ENCODE peak calls at places on chromosomes 1 and 21, in seven cellular contexts. X, M, W, S, H, V and R are unnamed samples.

GRCh38 chr1:205343431-205344009 is 13.2 kb downstream of the KLHDC8A start:
- DNase-seq in X (no peak), M (no peak), W (peak), S (peak), H (peak), V (no peak), R (no peak)

GRCh38 chr1:163697137-163697536 is 375.4 kb downstream of the NUF2 start:
- DNase-seq in X (no peak), M (no peak), W (no peak), S (no peak), H (no peak), V (no peak), R (no peak)

GRCh38 chr1:183218981-183219621 is 33.0 kb downstream of the LAMC2 start:
- DNase-seq in X (no peak), M (no peak), W (no peak), S (no peak), H (no peak), V (peak), R (peak)

GRCh38 chr1:161307230-161307768 is 2.5 kb downstream of the MPZ start:
- DNase-seq in X (no peak), M (no peak), W (no peak), S (no peak), H (no peak), V (no peak), R (peak)

GRCh38 chr1:23217421-23218115 is at the start of gene HTR1D:
- DNase-seq in X (no peak), M (no peak), W (peak), S (peak), H (peak), V (no peak), R (no peak)

GRCh38 chr1:184215274-184215925 is 163.9 kb downstream of the TSEN15 start:
- DNase-seq in X (no peak), M (no peak), W (no peak), S (no peak), H (no peak), V (no peak), R (no peak)

GRCh38 chr1:68116643-68117235 is 66.3 kb upstream of the DIRAS3 start:
- DNase-seq in X (no peak), M (peak), W (peak), S (peak), H (peak), V (no peak), R (peak)

GRCh38 chr1:171397851-171398469 is 84.0 kb downstream of the FMO4 start:
- DNase-seq in X (no peak), M (no peak), W (no peak), S (no peak), H (no peak), V (no peak), R (no peak)

GRCh38 chr21:19712441-19712840 is 1285.8 kb upstream of the NCAM2 start:
- DNase-seq in X (no peak), M (no peak), W (no peak), S (no peak), H (no peak), V (no peak), R (no peak)

GRCh38 chr1:116179398-116179797 is 68.2 kb downstream of the MAB21L3 start:
- DNase-seq in X (no peak), M (no peak), W (no peak), S (no peak), H (no peak), V (no peak), R (no peak)

GRCh38 chr1:220942278-220942677 is 63.0 kb downstream of the HLX start:
- DNase-seq in X (no peak), M (no peak), W (no peak), S (no peak), H (no peak), V (no peak), R (no peak)

GRCh38 chr1:19811206-19811851 is 3.8 kb downstream of the RNF186 start:
- DNase-seq in X (no peak), M (peak), W (peak), S (peak), H (peak), V (peak), R (peak)

GRCh38 chr1:100134872-100135271 is 1.9 kb downstream of the TRMT13 start:
- DNase-seq in X (no peak), M (peak), W (no peak), S (no peak), H (no peak), V (no peak), R (no peak)

GRCh38 chr1:233409540-233409939 is 82.0 kb downstream of the MAP3K21 start:
- DNase-seq in X (no peak), M (no peak), W (no peak), S (no peak), H (no peak), V (no peak), R (no peak)

GRCh38 chr1:3491291-3492246 is 37.1 kb downstream of the ARHGEF16 start:
- DNase-seq in X (no peak), M (peak), W (peak), S (peak), H (peak), V (peak), R (peak)

GRCh38 chr1:215264649-215265048 is 182.1 kb downstream of the KCNK2 start:
- DNase-seq in X (no peak), M (no peak), W (no peak), S (no peak), H (no peak), V (no peak), R (no peak)

GRCh38 chr1:206421616-206422355 is 48.5 kb upstream of the IKBKE start:
- DNase-seq in X (no peak), M (no peak), W (no peak), S (no peak), H (no peak), V (no peak), R (no peak)

GRCh38 chr1:169345500-169345899 is 22.1 kb downstream of the NME7 start:
- DNase-seq in X (no peak), M (no peak), W (no peak), S (no peak), H (no peak), V (no peak), R (no peak)

GRCh38 chr1:58966103-58966916 is 182.5 kb upstream of the JUN start:
- DNase-seq in X (no peak), M (no peak), W (no peak), S (no peak), H (no peak), V (no peak), R (no peak)

GRCh38 chr1:105326883-105327282 is 1577.2 kb downstream of the AMY1C start:
- DNase-seq in X (no peak), M (no peak), W (no peak), S (no peak), H (no peak), V (no peak), R (no peak)

GRCh38 chr1:6235302-6235680 is 473 bp downstream of the ICMT start:
- DNase-seq in X (no peak), M (no peak), W (no peak), S (no peak), H (peak), V (no peak), R (no peak)

GRCh38 chr1:115655916-115656315 is 14.1 kb downstream of the VANGL1 start:
- DNase-seq in X (no peak), M (no peak), W (no peak), S (no peak), H (no peak), V (no peak), R (peak)

GRCh38 chr1:216723274-216723780 is at the start of gene ESRRG:
- DNase-seq in X (no peak), M (no peak), W (peak), S (peak), H (peak), V (peak), R (peak)

GRCh38 chr1:212512731-212513559 is 80.2 kb downstream of the NENF start:
- DNase-seq in X (no peak), M (peak), W (no peak), S (no peak), H (no peak), V (no peak), R (no peak)

GRCh38 chr1:18653375-18653774 is 22.7 kb downstream of the PAX7 start:
- DNase-seq in X (no peak), M (no peak), W (no peak), S (no peak), H (no peak), V (no peak), R (no peak)

GRCh38 chr1:17538428-17539130 is 919 bp upstream of the ARHGEF10L start:
- DNase-seq in X (no peak), M (no peak), W (peak), S (peak), H (peak), V (no peak), R (no peak)

GRCh38 chr1:152440635-152441471 is 26.8 kb upstream of the CRNN start:
- DNase-seq in X (no peak), M (peak), W (peak), S (peak), H (peak), V (peak), R (peak)

GRCh38 chr1:234881893-234882771 is 246.5 kb downstream of the TOMM20 start:
- DNase-seq in X (no peak), M (no peak), W (no peak), S (no peak), H (no peak), V (no peak), R (no peak)

GRCh38 chr1:167373398-167373797 is 144.9 kb downstream of the CD247 start:
- DNase-seq in X (no peak), M (no peak), W (no peak), S (no peak), H (peak), V (no peak), R (no peak)

GRCh38 chr1:91650764-91651163 is 150.1 kb downstream of the CDC7 start:
- DNase-seq in X (peak), M (peak), W (no peak), S (no peak), H (no peak), V (peak), R (peak)

GRCh38 chr21:25885880-25886279 is 151.1 kb downstream of the GABPA start:
- DNase-seq in X (no peak), M (peak), W (no peak), S (no peak), H (no peak), V (no peak), R (no peak)

GRCh38 chr1:58888776-58889341 is 105.0 kb upstream of the JUN start:
- DNase-seq in X (no peak), M (no peak), W (no peak), S (no peak), H (no peak), V (no peak), R (peak)

GRCh38 chr1:94481473-94481933 is 60.1 kb downstream of the F3 start:
- DNase-seq in X (peak), M (peak), W (peak), S (peak), H (peak), V (peak), R (peak)

GRCh38 chr1:26469558-26469957 is 2.7 kb upstream of the HMGN2 start:
- DNase-seq in X (no peak), M (no peak), W (no peak), S (no peak), H (no peak), V (no peak), R (no peak)

GRCh38 chr21:31505975-31506374 is 153.5 kb upstream of the SOD1 start:
- DNase-seq in X (no peak), M (no peak), W (no peak), S (no peak), H (peak), V (no peak), R (no peak)

GRCh38 chr1:80218112-80218511 is 1211.6 kb upstream of the ADGRL4 start:
- DNase-seq in X (peak), M (peak), W (no peak), S (no peak), H (peak), V (no peak), R (peak)

GRCh38 chr1:48048064-48048463 is 50.9 kb upstream of the TRABD2B start:
- DNase-seq in X (no peak), M (no peak), W (no peak), S (no peak), H (no peak), V (no peak), R (peak)

GRCh38 chr1:55993608-55994251 is 585.6 kb downstream of the PLPP3 start:
- DNase-seq in X (no peak), M (no peak), W (no peak), S (no peak), H (no peak), V (no peak), R (no peak)

GRCh38 chr1:186680031-186681012 is at the start of gene PTGS2:
- DNase-seq in X (peak), M (peak), W (peak), S (peak), H (peak), V (peak), R (peak)
- TF ChIP-seq CTCF in X (peak), M (peak), W (peak), S (no peak), H (peak), V (peak), R (peak)

DNA sequence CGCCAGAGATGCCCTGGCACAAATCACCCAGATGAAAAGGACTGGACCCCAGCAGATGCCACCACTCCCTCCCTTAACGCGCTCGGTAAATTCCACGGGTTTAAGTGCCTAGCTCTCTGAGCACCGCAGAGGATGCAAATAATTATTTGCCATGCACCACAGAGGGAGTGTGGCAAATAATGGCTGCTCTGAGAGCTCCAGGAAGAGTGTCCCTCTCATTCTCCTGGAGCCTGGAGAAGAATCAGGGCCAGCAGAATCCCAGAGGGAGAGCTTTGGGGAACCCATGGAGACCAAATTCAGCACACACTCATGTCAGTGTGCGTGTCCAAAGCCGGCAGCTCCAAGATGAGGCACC is 667 bp downstream of the HHIPL2 start:
- DNase-seq in X (no peak), M (no peak), W (no peak), S (no peak), H (no peak), V (no peak), R (no peak)
- TF ChIP-seq CTCF in X (no peak), M (no peak), W (no peak), S (no peak), H (no peak), V (no peak), R (no peak)

GRCh38 chr1:248695451-248696132 is 7.0 kb downstream of the OR14I1 start:
- DNase-seq in X (no peak), M (peak), W (no peak), S (no peak), H (no peak), V (no peak), R (peak)
- TF ChIP-seq CTCF in X (no peak), M (no peak), W (no peak), S (no peak), H (no peak), V (no peak), R (no peak)

DNA sequence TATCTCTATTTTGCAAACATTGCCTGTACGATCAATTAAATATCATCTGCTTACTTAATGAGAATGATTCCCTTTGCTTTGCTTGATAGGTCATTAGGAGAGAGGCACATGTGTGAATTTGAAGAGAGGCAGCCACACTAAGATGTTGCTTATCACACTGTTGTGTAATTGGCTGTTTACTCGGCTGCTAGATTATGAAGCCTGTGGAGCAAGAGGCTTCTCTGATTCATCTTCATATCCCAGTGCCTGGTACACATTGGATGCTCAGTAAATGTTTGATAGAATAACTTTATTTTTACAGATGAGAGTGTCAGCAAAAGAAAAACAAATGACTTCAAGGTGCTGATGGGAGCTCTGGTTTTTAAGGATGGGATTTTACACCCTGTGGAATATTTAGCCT is 156.2 kb upstream of the C8B start:
- DNase-seq in X (no peak), M (no peak), W (no peak), S (no peak), H (no peak), V (no peak), R (peak)
- TF ChIP-seq CTCF in X (no peak), M (no peak), W (no peak), S (no peak), H (no peak), V (no peak), R (no peak)

GRCh38 chr1:57329001-57329400 is 94.9 kb downstream of the DAB1 start:
- DNase-seq in X (no peak), M (no peak), W (no peak), S (no peak), H (no peak), V (no peak), R (no peak)

GRCh38 chr1:57327946-57328345 is 95.9 kb downstream of the DAB1 start:
- DNase-seq in X (no peak), M (no peak), W (no peak), S (no peak), H (no peak), V (no peak), R (no peak)

GRCh38 chr1:57331620-57332019 is 92.2 kb downstream of the DAB1 start:
- DNase-seq in X (no peak), M (no peak), W (no peak), S (no peak), H (no peak), V (no peak), R (no peak)

GRCh38 chr1:57327331-57327730 is 96.5 kb downstream of the DAB1 start:
- DNase-seq in X (no peak), M (no peak), W (no peak), S (no peak), H (no peak), V (no peak), R (no peak)

GRCh38 chr1:57329932-57330331 is 93.9 kb downstream of the DAB1 start:
- DNase-seq in X (no peak), M (no peak), W (no peak), S (no peak), H (no peak), V (no peak), R (no peak)
- TF ChIP-seq CTCF in X (no peak), M (no peak), W (no peak), S (no peak), H (no peak), V (no peak), R (no peak)